ENCODE peak calls at places on chromosomes 16 and 17, in nine cellular contexts. B is nephron progenitor cell, W is brain microvascular endothelial cell, E is dorsolateral prefrontal cortex, P is heart left ventricle, Q is choroid plexus epithelial cell, U is coronary artery, N is fibroblast of the aortic adventitia, A is mesothelial cell of epicardium. S is an unnamed sample.

GRCh38 chr17:65393514-65393913 is 167.9 kb downstream of the AXIN2 start:
- DNase-seq in B (no peak), W (no peak), E (no peak), P (no peak), Q (peak; percentile 35), U (no peak), N (no peak), A (no peak), S (no peak)

GRCh38 chr16:81796035-81796434 is 16.9 kb downstream of the PLCG2 start:
- DNase-seq in B (no peak), W (no peak), E (no peak), P (no peak), Q (no peak), U (no peak), N (no peak), A (no peak), S (no peak)

GRCh38 chr17:63601439-63602371 is 1.0 kb downstream of the TACO1 start:
- DNase-seq in B (no peak), W (no peak), E (no peak), P (no peak), Q (peak; percentile 29), U (no peak), N (peak; percentile 34), A (no peak), S (peak; percentile 23)

GRCh38 chr16:67419931-67420330 is 3.7 kb upstream of the ZDHHC1 start:
- DNase-seq in B (no peak), W (no peak), E (no peak), P (no peak), Q (no peak), U (no peak), N (no peak), A (no peak), S (no peak)

GRCh38 chr17:78397681-78398101 is 19.2 kb downstream of the PGS1 start:
- DNase-seq in B (no peak), W (peak; percentile 60), E (no peak), P (peak; percentile 83), Q (no peak), U (no peak), N (peak; percentile 64), A (no peak), S (no peak)

GRCh38 chr16:52709286-52709685 is 162.3 kb upstream of the TOX3 start:
- DNase-seq in B (no peak), W (no peak), E (no peak), P (no peak), Q (no peak), U (no peak), N (no peak), A (no peak), S (no peak)

GRCh38 chr17:4950757-4951204 is at the start of gene ENO3:
- DNase-seq in B (peak; percentile 45), W (no peak), E (no peak), P (peak; percentile 77), Q (no peak), U (no peak), N (no peak), A (no peak), S (no peak)

GRCh38 chr17:12358477-12358876 is 307.2 kb upstream of the MYOCD start:
- DNase-seq in B (no peak), W (no peak), E (no peak), P (no peak), Q (no peak), U (no peak), N (no peak), A (no peak), S (no peak)

GRCh38 chr17:12328204-12328603 is 307.5 kb downstream of the MAP2K4 start:
- DNase-seq in B (no peak), W (no peak), E (no peak), P (no peak), Q (no peak), U (no peak), N (no peak), A (no peak), S (no peak)

GRCh38 chr17:41734949-41735313 is 488 bp upstream of the HAP1 start:
- DNase-seq in B (no peak), W (no peak), E (no peak), P (no peak), Q (no peak), U (no peak), N (peak; percentile 9), A (no peak), S (no peak)

GRCh38 chr17:34252138-34252889 is 2.8 kb upstream of the CCL2 start:
- DNase-seq in B (no peak), W (peak; percentile 82), E (peak; percentile 66), P (peak; percentile 98), Q (peak; percentile 84), U (peak; percentile 97), N (peak; percentile 97), A (peak; percentile 89), S (peak; percentile 33)

GRCh38 chr16:27999687-28000086 is 63.8 kb downstream of the GSG1L start:
- DNase-seq in B (no peak), W (peak; percentile 20), E (no peak), P (no peak), Q (no peak), U (no peak), N (no peak), A (no peak), S (no peak)

GRCh38 chr17:19248923-19249574 is 11.9 kb downstream of the EPN2 start:
- DNase-seq in B (no peak), W (peak; percentile 79), E (peak; percentile 44), P (peak; percentile 76), Q (peak; percentile 85), U (no peak), N (peak; percentile 87), A (no peak), S (no peak)

GRCh38 chr17:27457405-27457730 is 1.1 kb downstream of the KSR1 start:
- DNase-seq in B (no peak), W (no peak), E (no peak), P (no peak), Q (no peak), U (no peak), N (no peak), A (no peak), S (no peak)

GRCh38 chr17:27455569-27455913 is 707 bp upstream of the KSR1 start:
- DNase-seq in B (no peak), W (no peak), E (no peak), P (no peak), Q (no peak), U (no peak), N (no peak), A (no peak), S (no peak)

GRCh38 chr17:27457731-27458523 is 1.7 kb downstream of the KSR1 start:
- DNase-seq in B (peak; percentile 21), W (no peak), E (no peak), P (no peak), Q (peak; percentile 50), U (no peak), N (peak; percentile 52), A (no peak), S (peak; percentile 60)

GRCh38 chr17:27456681-27457404 is 595 bp downstream of the KSR1 start:
- DNase-seq in B (peak; percentile 69), W (no peak), E (no peak), P (peak; percentile 54), Q (no peak), U (no peak), N (no peak), A (no peak), S (peak; percentile 39)

DNA sequence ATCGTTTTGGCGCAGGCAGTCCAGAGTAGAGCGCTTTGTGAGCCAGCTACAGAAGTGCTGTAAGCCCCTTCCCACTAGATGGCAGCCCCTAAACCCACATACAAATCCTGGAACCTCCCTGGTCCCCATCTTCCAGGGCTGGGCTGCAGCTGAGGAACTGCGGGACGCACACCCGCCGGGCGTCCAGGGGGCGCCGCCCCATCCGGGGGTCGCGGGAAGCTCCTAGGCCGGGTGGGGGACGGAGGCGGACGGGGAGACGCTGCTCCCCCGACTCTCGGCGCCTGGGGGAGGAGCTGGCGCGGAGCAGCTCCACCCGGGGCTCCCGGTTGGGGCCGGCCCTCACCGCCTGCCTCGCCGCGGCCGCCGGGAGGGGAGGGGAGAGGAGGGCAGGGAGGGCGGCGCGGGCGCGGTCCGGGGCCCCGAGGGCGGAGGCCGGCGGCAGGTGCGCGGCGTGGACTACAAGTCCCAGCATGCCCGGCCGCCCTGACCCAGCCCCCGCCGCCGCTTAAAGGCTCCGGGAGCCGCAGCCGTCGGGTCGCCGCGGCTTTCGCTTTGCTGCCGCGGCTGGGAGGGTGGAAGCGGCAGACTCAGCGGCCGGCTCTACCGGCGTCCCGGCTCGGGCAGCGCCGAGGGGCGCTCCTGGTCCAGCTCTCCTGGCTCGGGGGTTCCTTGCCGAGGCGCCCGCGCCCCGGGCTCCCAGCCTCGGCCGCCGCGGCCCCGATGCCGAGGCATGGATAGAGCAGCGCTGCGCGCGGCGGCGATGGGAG is at the start of gene KSR1:
- DNase-seq in B (peak; percentile 87), W (peak; percentile 52), E (peak; percentile 82), P (peak; percentile 88), Q (peak; percentile 85), U (peak; percentile 85), N (peak; percentile 63), A (peak; percentile 80), S (peak; percentile 96)
- TF ChIP-seq CTCF in B (peak; percentile 43), W (peak; percentile 69), E (peak; percentile 67), P (peak; percentile 54), Q (peak; percentile 75), U (no peak), N (peak; percentile 46), A (no peak), S (peak; percentile 55)

GRCh38 chr16:75552951-75553350 is 3.1 kb downstream of the TMEM231 start:
- DNase-seq in B (no peak), W (no peak), E (no peak), P (no peak), Q (no peak), U (no peak), N (peak; percentile 33), A (no peak), S (no peak)
- TF ChIP-seq CTCF in B (no peak), W (no peak), E (no peak), P (no peak), Q (no peak), U (no peak), N (no peak), A (no peak), S (no peak)

GRCh38 chr16:74724820-74725549 is 24.3 kb upstream of the MLKL start:
- DNase-seq in B (no peak), W (peak; percentile 82), E (peak; percentile 44), P (no peak), Q (peak; percentile 76), U (no peak), N (peak; percentile 48), A (no peak), S (no peak)
- TF ChIP-seq CTCF in B (no peak), W (peak; percentile 69), E (peak; percentile 24), P (no peak), Q (peak; percentile 49), U (no peak), N (peak; percentile 44), A (no peak), S (no peak)

DNA sequence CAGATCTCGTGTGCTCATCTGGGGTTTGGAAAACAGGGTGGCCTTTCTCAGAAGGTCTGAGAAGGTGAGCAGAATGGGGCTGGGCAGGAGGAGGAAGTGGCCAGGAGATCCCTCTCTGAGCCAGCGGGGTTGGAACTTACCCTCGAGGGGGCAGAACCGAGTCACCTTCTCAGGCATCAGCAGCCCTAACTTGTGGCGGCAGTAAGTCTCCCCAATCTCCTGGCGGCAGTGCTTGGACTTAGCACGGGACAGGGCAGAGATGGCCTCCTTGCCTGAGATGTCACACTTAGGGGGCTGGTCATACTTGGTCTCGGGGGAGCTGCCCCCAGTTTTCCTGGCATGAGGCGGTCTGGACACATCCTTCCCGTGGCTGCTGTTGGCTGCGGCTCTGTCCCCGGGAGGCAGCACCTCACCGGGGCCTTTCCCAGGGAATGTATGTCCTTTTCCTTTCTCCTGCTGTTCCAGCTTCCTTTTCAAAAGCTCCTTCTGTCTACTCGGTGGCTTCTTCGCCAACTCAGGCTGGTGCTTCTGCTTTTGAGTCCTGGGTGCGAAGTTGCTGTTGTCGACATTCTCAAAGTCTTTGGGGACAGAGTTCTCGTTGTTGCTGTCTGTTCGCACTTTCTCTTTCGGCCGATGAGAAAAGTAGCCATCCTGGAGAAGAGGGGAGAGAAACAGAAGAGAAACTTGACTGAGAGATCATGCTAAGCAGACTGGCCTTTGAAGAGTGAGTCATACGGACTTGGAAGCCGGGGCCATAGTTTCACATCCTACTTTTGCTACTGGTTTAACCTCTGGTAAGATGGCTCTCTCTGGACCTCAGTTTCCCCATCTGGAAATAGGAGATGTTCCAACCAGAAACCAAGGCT is 211.7 kb downstream of the XYLT1 start:
- DNase-seq in B (no peak), W (no peak), E (no peak), P (no peak), Q (no peak), U (no peak), N (no peak), A (no peak), S (peak; percentile 73)
- TF ChIP-seq CTCF in B (no peak), W (no peak), E (no peak), P (no peak), Q (no peak), U (no peak), N (no peak), A (no peak), S (peak; percentile 50)